ENCODE peak calls at places on chromosomes 7 and 10, in nine cellular contexts. B is adrenal gland, X is thyroid gland, L is GM12865, O is IMR-90, Q is astrocyte of the spinal cord, N is HFF-Myc, J is heart right ventricle, D is AG10803. M is an unnamed sample.

GRCh38 chr10:72353963-72354355 is 760 bp downstream of the DNAJB12 start:
- DNase-seq in D (peak), B (peak), L (peak), X (no peak), N (no peak), O (peak), Q (no peak), J (peak), M (peak)

GRCh38 chr7:98294798-98295382 is 13.4 kb downstream of the BRI3 start:
- DNase-seq in J (peak), N (no peak), B (peak), X (peak), O (peak), L (peak), D (peak), Q (peak), M (peak)

GRCh38 chr10:16919076-16919972 is 102.1 kb upstream of the RSU1 start:
- DNase-seq in X (no peak), N (no peak), J (no peak), Q (no peak), L (no peak), D (no peak), B (peak), O (peak), M (no peak)

GRCh38 chr10:44874176-44874575 is 37.0 kb upstream of the TMEM72 start:
- DNase-seq in O (no peak), J (no peak), N (no peak), B (peak), L (no peak), D (no peak), X (peak), Q (no peak), M (no peak)

GRCh38 chr10:129546106-129546505 is 79.1 kb downstream of the MGMT start:
- DNase-seq in Q (no peak), B (no peak), D (no peak), L (no peak), X (no peak), O (no peak), N (no peak), J (no peak), M (no peak)

GRCh38 chr7:73717991-73718405 is 1.5 kb downstream of the STX1A start:
- DNase-seq in J (no peak), O (peak), Q (peak), X (no peak), L (peak), B (no peak), N (peak), D (peak), M (peak)

GRCh38 chr7:50595538-50596102 is 30.4 kb upstream of the DDC start:
- DNase-seq in N (peak), O (peak), L (peak), Q (peak), X (peak), B (peak), D (peak), J (peak), M (peak)

GRCh38 chr7:100435401-100436304 is 644 bp downstream of the PPP1R35 start:
- DNase-seq in X (peak), L (peak), J (peak), O (no peak), D (peak), Q (peak), N (no peak), B (peak), M (peak)

GRCh38 chr10:103637855-103638561 is 144.5 kb downstream of the NEURL1 start:
- DNase-seq in Q (peak), D (peak), X (peak), N (no peak), B (peak), J (peak), L (no peak), O (peak), M (peak)

GRCh38 chr10:1635340-1635739 is 102.0 kb downstream of the ADARB2 start:
- DNase-seq in O (no peak), D (no peak), J (no peak), L (no peak), N (no peak), X (no peak), B (no peak), Q (no peak), M (no peak)

GRCh38 chr10:64379898-64380297 is 858.7 kb downstream of the REEP3 start:
- DNase-seq in B (peak), L (peak), J (no peak), Q (no peak), O (no peak), D (no peak), X (no peak), N (no peak), M (no peak)
- TF ChIP-seq CTCF in B (no peak), L (no peak), J (no peak), Q (no peak), O (no peak), D (no peak), X (no peak), N (no peak), M (no peak)

GRCh38 chr10:70140297-70140696 is 6.2 kb downstream of the TYSND1 start:
- DNase-seq in B (no peak), Q (no peak), N (no peak), O (no peak), L (no peak), X (no peak), J (no peak), D (no peak), M (no peak)
- H3K4me3 ChIP-seq in B (no peak), Q (no peak), N (no peak), O (no peak), L (no peak), X (no peak), J (no peak), D (no peak), M (no peak)

DNA sequence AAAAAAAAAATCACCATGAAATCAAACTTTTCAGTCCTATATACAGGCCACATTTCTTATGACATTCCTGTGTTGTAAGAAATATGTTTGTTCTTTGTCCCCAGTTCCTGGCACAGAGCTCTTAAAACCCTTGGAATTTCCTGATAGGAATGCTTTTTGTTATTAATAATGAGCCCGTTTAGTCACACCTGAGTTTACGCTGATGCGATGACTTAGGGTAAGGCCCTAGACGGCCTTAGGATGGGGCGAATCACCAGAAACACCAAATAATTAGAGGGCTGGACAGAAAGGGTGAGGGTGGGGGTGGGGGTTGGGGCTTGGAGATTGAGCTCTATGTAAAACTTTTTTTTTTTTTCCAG is 17.5 kb downstream of the TSPAN15 start:
- DNase-seq in N (no peak), L (no peak), X (no peak), B (no peak), J (no peak), O (no peak), D (no peak), Q (no peak), M (peak)
- TF ChIP-seq CTCF in N (no peak), L (no peak), X (no peak), B (no peak), J (no peak), O (no peak), D (no peak), Q (no peak), M (no peak)

DNA sequence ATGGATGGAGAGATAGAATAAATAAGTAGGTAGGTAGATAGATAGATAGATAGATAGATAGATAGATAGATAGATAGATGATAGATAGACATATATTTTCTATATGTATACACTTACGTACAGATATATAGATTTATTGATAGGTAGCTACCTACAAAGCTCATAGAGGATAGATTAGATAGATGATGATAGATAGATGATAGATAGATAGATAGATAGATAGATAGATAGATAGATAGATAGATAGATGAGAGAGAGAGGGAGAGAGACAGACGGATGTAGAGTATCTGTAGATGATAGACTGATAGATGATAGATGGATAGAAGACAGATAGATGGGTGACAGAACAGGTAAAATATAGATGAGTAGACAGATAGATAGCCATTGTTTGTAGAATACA is 191.3 kb upstream of the PFKP start:
- DNase-seq in X (no peak), B (no peak), O (no peak), J (no peak), Q (no peak), N (no peak), D (no peak), L (no peak), M (no peak)
- H3K4me3 ChIP-seq in X (no peak), B (no peak), O (no peak), J (no peak), Q (no peak), N (no peak), D (no peak), L (no peak), M (no peak)

DNA sequence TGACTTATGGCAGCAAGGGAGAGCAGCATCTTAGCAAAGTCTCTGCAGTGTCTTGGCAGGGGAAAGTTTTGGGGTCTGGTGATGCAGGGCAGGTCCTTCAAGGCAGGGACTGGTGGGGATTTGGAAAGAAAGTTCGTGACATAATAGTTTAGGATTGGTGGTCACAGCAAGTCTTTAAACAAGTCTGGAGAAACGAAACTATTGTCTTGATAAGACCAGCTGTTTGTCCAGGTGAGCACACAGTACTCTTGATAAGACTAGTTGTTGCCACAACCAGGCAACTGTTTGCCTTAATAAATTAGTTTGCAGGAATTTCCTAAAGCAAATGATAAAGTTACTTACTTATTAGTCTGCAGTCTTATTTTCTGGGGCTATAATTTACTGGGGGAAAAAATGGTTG is 136.1 kb downstream of the AKR1D1 start:
- DNase-seq in O (no peak), B (no peak), J (no peak), X (no peak), D (no peak), L (no peak), Q (no peak), N (no peak), M (no peak)
- TF ChIP-seq CTCF in O (no peak), B (no peak), J (no peak), X (no peak), D (no peak), L (no peak), Q (no peak), N (no peak), M (no peak)

GRCh38 chr10:93461124-93461806 is 20.9 kb downstream of the MYOF start:
- DNase-seq in X (peak), O (peak), N (no peak), J (no peak), L (no peak), Q (peak), B (no peak), D (peak), M (peak)

GRCh38 chr10:93456480-93456879 is 25.7 kb downstream of the MYOF start:
- DNase-seq in B (no peak), N (no peak), Q (no peak), X (no peak), D (peak), O (peak), L (no peak), J (no peak), M (no peak)

GRCh38 chr10:93461807-93462178 is 20.3 kb downstream of the MYOF start:
- DNase-seq in Q (peak), B (no peak), X (peak), D (peak), N (no peak), J (no peak), O (peak), L (peak), M (peak)

GRCh38 chr10:93457511-93457910 is 24.6 kb downstream of the MYOF start:
- DNase-seq in B (no peak), O (no peak), D (no peak), Q (no peak), X (no peak), L (no peak), N (no peak), J (no peak), M (no peak)

DNA sequence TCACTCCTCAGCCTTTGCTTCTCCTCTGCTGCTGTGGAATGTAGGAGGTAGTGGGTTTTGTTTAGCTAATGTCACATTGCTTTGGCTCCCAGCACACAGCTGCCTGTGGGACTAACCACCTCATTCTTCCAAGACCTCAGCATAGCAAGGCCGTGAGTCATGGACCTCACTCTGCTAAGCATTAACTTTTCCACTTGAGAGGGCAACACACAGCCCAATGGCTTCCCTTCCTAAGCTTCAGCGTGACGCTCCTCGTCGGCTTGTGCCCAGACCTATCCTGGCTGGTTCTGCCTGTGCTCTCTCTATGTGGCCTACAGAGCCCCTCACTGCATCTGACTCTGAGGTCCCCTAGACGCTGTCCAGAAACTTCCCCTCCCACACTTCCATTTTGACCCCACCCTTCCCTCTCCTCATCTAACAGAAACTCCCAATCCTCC is 23.3 kb downstream of the MYOF start:
- DNase-seq in J (peak), L (no peak), Q (peak), D (peak), X (peak), B (peak), O (peak), N (peak), M (peak)
- H3K4me3 ChIP-seq in J (no peak), L (no peak), Q (no peak), D (no peak), X (no peak), B (no peak), O (no peak), N (no peak), M (no peak)

M was measured in fibroblast of pulmonary artery.